ENCODE peak calls at places on chromosomes 5 and 9, in nine cellular contexts. M is mesendoderm; J is germinal center; R is activated T-cell treated with anti-CD3 and anti-CD28 coated beads for 1 hour; H is stimulated activated CD4-positive, alpha-beta T cell treated with anti-CD3 and anti-CD28 coated beads, TNF-alpha, amount 100 ng/mL, for 4 hours; K is nephron progenitor cell; Q is HCT116; Y is NB4; V is GM04503. D is an unnamed sample.

GRCh38 chr5:159655757-159656409 is 260.4 kb upstream of the ADRA1B start:
- DNase-seq in K (no peak), V (no peak), Q (no peak), Y (no peak), J (no peak), R (no peak), M (no peak), H (no peak), D (no peak)

GRCh38 chr5:139461698-139462097 is 845 bp downstream of the ECSCR start:
- DNase-seq in H (no peak), J (no peak), Q (no peak), K (no peak), R (no peak), V (no peak), M (peak), Y (no peak), D (no peak)

GRCh38 chr5:43769576-43770352 is 166.8 kb downstream of the NNT start:
- DNase-seq in R (no peak), K (no peak), J (no peak), V (peak), H (no peak), Y (no peak), M (no peak), Q (no peak), D (no peak)

GRCh38 chr9:111975709-111976108 is 79.1 kb downstream of the UGCG start:
- DNase-seq in Y (peak), Q (peak), J (peak), H (no peak), K (no peak), R (peak), M (peak), V (no peak), D (no peak)

GRCh38 chr9:752201-752600 is 89.3 kb upstream of the DMRT1 start:
- DNase-seq in M (no peak), K (no peak), V (peak), H (no peak), J (no peak), R (no peak), Q (no peak), Y (peak), D (no peak)

GRCh38 chr9:70474413-70474812 is 60.0 kb upstream of the KLF9 start:
- DNase-seq in J (no peak), R (no peak), H (no peak), M (no peak), V (no peak), Q (no peak), Y (no peak), K (no peak), D (no peak)

GRCh38 chr9:17813798-17814197 is 234.9 kb downstream of the SH3GL2 start:
- DNase-seq in J (no peak), Q (no peak), H (no peak), K (no peak), V (no peak), M (peak), Y (no peak), R (no peak), D (no peak)

GRCh38 chr5:10091701-10092100 is 158.0 kb downstream of the ATPSCKMT start:
- DNase-seq in Y (no peak), H (no peak), R (no peak), K (no peak), V (no peak), Q (no peak), M (no peak), J (no peak), D (no peak)

GRCh38 chr5:15135661-15136060 is 264.1 kb upstream of the ANKH start:
- DNase-seq in V (no peak), Q (no peak), M (no peak), J (no peak), H (no peak), Y (no peak), K (no peak), R (no peak), D (no peak)

GRCh38 chr9:86126998-86127972 is 27.9 kb upstream of the GOLM1 start:
- DNase-seq in K (peak), J (no peak), R (no peak), H (no peak), Q (peak), M (peak), V (peak), Y (peak), D (no peak)

GRCh38 chr9:134591573-134591981 is 50.0 kb upstream of the COL5A1 start:
- DNase-seq in H (no peak), Y (no peak), K (no peak), M (peak), R (no peak), V (peak), J (no peak), Q (no peak), D (no peak)

GRCh38 chr9:134637241-134637640 is 4.4 kb upstream of the COL5A1 start:
- DNase-seq in K (no peak), Q (no peak), V (no peak), J (no peak), R (no peak), Y (no peak), M (no peak), H (no peak), D (no peak)

GRCh38 chr9:114884787-114885452 is 45.5 kb downstream of the TNFSF8 start:
- DNase-seq in Q (no peak), R (no peak), Y (no peak), H (no peak), M (no peak), J (no peak), K (no peak), V (no peak), D (no peak)

GRCh38 chr5:134975843-134976242 is 8.1 kb downstream of the CATSPER3 start:
- DNase-seq in Q (no peak), J (no peak), Y (no peak), H (no peak), R (no peak), M (no peak), V (no peak), K (no peak), D (no peak)

GRCh38 chr5:40291338-40291737 is 388.4 kb upstream of the PTGER4 start:
- DNase-seq in V (no peak), R (no peak), K (no peak), J (no peak), H (no peak), Q (no peak), M (no peak), Y (no peak), D (no peak)

GRCh38 chr5:96324708-96325107 is 108.3 kb downstream of the PCSK1 start:
- DNase-seq in Q (peak), R (no peak), K (no peak), V (no peak), Y (no peak), J (no peak), M (no peak), H (no peak), D (no peak)

GRCh38 chr5:1719860-1720259 is 79.8 kb downstream of the MRPL36 start:
- DNase-seq in Y (no peak), K (no peak), V (no peak), R (no peak), J (no peak), Q (no peak), M (no peak), H (no peak), D (no peak)

GRCh38 chr9:93166699-93167098 is 17.2 kb upstream of the WNK2 start:
- DNase-seq in Y (no peak), R (no peak), K (no peak), V (no peak), H (no peak), J (no peak), Q (no peak), M (no peak), D (no peak)

GRCh38 chr9:132008871-132009812 is 70.5 kb downstream of the MED27 start:
- DNase-seq in V (no peak), M (no peak), Y (no peak), Q (no peak), J (no peak), K (no peak), R (no peak), H (no peak), D (no peak)

GRCh38 chr9:89648247-89649000 is 43.6 kb downstream of the GADD45G start:
- DNase-seq in R (no peak), J (no peak), Q (no peak), M (no peak), V (no peak), H (no peak), K (no peak), Y (no peak), D (no peak)